ENCODE peak calls at places on chromosomes 13 and 19, in six cellular contexts. C, K, H, N, E and W are unnamed samples.

GRCh38 chr13:99056381-99057014 is 78.6 kb upstream of the DOCK9 start:
- DNase-seq in C (no peak), K (no peak), H (no peak), N (peak; percentile 67), E (no peak), W (peak; percentile 58)

GRCh38 chr13:114151565-114152284 is 19.3 kb upstream of the RASA3 start:
- DNase-seq in C (no peak), K (no peak), H (no peak), N (no peak), E (no peak), W (peak; percentile 94)

GRCh38 chr13:51317262-51317661 is 22.2 kb upstream of the SERPINE3 start:
- DNase-seq in C (no peak), K (no peak), H (peak; percentile 46), N (no peak), E (no peak), W (no peak)

GRCh38 chr13:44220948-44221347 is 152.7 kb upstream of the SERP2 start:
- DNase-seq in C (no peak), K (no peak), H (no peak), N (no peak), E (no peak), W (peak; percentile 41)

GRCh38 chr13:111361873-111362648 is 41.6 kb downstream of the TEX29 start:
- DNase-seq in C (no peak), K (no peak), H (no peak), N (no peak), E (no peak), W (no peak)

GRCh38 chr19:5228932-5229777 is 111.5 kb downstream of the PTPRS start:
- DNase-seq in C (no peak), K (peak; percentile 23), H (no peak), N (no peak), E (no peak), W (no peak)

GRCh38 chr19:5891938-5892771 is 11.4 kb downstream of the NDUFA11 start:
- DNase-seq in C (no peak), K (peak; percentile 46), H (no peak), N (no peak), E (peak; percentile 48), W (no peak)

GRCh38 chr13:113933901-113934300 is 40.0 kb downstream of the C13orf46 start:
- DNase-seq in C (peak; percentile 43), K (no peak), H (no peak), N (peak; percentile 50), E (no peak), W (no peak)

GRCh38 chr19:51371186-51371690 is 1.2 kb downstream of the NKG7 start:
- DNase-seq in C (no peak), K (no peak), H (no peak), N (no peak), E (no peak), W (no peak)

GRCh38 chr19:48461982-48462655 is 6.7 kb downstream of the KCNJ14 start:
- DNase-seq in C (peak; percentile 64), K (no peak), H (no peak), N (no peak), E (no peak), W (no peak)

GRCh38 chr13:113857531-113858195 is 6.2 kb downstream of the GAS6 start:
- DNase-seq in C (no peak), K (no peak), H (no peak), N (no peak), E (peak; percentile 6), W (peak; percentile 23)

GRCh38 chr13:81487151-81487550 is 1146.2 kb upstream of the SPRY2 start:
- DNase-seq in C (no peak), K (peak; percentile 9), H (no peak), N (no peak), E (peak; percentile 20), W (peak; percentile 68)

GRCh38 chr19:38152461-38153379 is 71.3 kb downstream of the DPF1 start:
- DNase-seq in C (no peak), K (peak; percentile 41), H (no peak), N (no peak), E (no peak), W (peak; percentile 53)

GRCh38 chr13:46389985-46390384 is 2.9 kb upstream of the RUBCNL start:
- DNase-seq in C (no peak), K (no peak), H (no peak), N (peak; percentile 70), E (peak; percentile 40), W (no peak)

GRCh38 chr19:55536951-55537740 is at the start of gene SBK2:
- DNase-seq in C (no peak), K (no peak), H (no peak), N (no peak), E (no peak), W (no peak)

DNA sequence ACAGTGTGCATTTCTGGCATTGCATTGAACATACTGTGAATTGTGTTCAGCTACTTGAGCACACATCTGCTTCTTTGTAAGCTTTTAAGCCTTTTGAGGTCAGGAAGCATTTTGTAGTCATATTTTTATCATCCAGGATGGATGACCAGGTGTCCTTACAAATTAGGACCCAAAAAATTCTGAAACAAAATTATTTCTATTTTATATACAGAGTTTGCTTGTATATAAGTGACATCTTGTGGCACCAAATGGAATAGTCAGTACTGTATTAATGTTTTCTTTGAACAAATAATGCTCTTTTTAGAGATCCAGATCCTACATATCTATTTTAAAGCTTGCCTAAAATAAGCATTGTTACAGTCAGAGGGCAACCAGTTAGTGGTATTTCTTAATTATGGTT is 9.5 kb upstream of the SUPT20H start:
- DNase-seq in C (no peak), K (peak; percentile 45), H (no peak), N (no peak), E (no peak), W (no peak)
- TF ChIP-seq CTCF in C (no peak), K (peak; percentile 34), H (no peak), N (no peak), E (no peak), W (no peak)

DNA sequence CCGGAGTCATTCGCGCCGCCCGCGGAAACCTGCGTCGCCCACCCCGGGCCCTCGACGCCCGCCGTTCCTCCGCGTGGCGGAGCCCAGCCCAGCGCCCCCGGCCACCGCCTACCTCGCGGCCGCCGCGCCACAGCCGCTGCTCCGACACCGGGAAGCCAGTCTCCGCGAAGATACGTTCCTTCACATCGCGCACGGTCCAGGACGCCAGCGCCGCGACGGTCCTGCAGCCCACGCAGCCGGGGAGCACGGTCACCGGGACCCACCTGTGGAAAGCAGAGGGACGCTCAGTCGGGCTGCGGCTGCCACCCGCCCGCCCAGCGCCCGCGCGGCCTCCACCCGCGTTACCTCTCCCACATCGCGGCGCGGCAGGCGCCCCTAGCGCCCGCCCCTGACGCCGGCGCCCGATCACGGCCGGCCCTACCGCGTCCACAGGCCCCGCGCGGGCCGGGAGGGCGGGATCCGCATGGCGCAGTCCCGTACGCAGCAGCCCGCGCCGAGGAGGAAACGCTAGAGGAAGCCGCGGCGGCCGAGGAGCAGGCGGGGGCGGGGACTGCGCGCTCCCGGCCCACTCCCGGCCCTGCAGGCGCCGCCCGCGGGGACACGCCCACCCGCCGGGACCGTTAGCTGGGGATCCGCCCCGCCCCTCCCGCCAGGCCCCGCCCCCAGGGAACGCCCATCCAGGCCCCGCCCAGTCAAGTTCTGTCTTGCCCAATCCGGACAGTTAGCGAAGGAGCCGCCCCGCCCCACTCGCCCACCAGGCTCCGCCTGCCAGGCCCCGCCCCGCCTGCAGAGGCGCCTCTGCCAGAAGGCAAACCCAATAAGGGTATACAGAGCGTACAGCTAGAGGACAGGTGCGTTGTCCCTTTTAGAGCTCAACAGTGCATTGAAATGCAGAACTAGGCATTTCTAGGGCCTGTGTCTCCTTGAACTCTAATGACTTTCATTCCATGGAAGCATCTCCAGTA is 58.2 kb downstream of the SACS start:
- DNase-seq in C (peak; percentile 99), K (peak; percentile 95), H (peak; percentile 45), N (peak; percentile 98), E (peak; percentile 97), W (peak; percentile 93)
- TF ChIP-seq CTCF in C (peak; percentile 46), K (no peak), H (peak; percentile 15), N (no peak), E (peak; percentile 6), W (no peak)

GRCh38 chr13:33799950-33800592 is 17.9 kb upstream of the RFC3 start:
- DNase-seq in C (no peak), K (peak; percentile 69), H (peak; percentile 10), N (no peak), E (no peak), W (peak; percentile 51)
- TF ChIP-seq CTCF in C (peak; percentile 37), K (peak; percentile 57), H (peak; percentile 32), N (peak; percentile 17), E (no peak), W (peak; percentile 46)

DNA sequence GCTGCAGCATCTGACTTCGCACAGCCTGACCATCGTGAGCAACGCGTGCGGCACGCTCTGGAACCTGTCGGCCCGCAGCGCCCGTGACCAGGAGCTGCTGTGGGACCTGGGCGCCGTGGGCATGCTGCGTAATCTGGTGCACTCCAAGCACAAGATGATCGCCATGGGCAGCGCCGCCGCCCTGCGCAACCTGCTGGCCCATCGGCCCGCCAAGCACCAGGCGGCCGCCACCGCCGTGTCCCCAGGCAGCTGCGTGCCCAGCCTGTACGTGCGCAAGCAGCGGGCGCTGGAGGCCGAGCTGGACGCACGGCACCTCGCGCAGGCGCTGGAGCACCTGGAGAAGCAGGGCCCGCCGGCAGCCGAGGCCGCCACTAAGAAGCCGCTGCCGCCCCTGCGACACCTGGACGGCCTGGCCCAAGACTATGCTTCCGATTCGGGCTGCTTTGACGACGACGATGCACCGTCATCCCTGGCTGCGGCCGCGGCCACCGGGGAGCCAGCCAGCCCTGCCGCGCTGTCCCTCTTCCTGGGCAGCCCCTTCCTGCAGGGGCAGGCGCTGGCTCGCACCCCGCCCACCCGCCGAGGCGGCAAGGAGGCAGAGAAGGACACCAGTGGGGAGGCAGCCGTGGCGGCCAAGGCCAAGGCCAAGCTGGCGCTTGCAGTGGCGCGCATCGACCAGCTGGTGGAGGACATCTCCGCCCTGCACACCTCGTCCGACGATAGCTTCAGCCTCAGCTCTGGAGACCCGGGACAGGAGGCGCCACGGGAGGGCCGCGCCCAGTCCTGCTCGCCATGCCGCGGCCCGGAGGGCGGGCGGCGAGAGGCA is 13.6 kb downstream of the C19orf25 start:
- DNase-seq in C (peak; percentile 67), K (no peak), H (no peak), N (no peak), E (no peak), W (peak; percentile 79)
- TF ChIP-seq CTCF in C (peak; percentile 54), K (peak; percentile 22), H (peak; percentile 76), N (peak; percentile 33), E (no peak), W (peak; percentile 52)

GRCh38 chr19:11288349-11288748 is 7.6 kb upstream of the TSPAN16 start:
- DNase-seq in C (no peak), K (peak; percentile 61), H (no peak), N (no peak), E (no peak), W (peak; percentile 48)
- TF ChIP-seq CTCF in C (peak; percentile 28), K (peak; percentile 64), H (peak; percentile 37), N (no peak), E (peak; percentile 26), W (peak; percentile 65)

DNA sequence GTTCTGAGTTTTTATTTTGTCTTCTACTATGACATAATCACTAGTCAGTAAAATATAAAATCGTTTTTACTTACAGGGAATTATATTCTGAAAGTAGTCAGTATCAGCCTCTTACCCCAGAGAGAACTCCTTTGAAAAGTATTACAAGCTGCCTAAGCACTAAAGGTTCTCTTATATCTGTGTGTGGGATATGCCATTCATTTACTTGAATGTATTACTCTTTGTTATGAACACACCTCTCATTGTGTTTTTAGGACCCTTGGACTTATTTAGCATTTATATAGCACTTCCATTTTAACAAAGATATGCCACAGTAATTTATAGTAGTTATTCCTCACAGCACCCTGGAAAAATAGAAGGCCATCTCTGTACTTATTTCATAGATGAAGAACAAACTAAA is 1178.0 kb downstream of the OLFM4 start:
- DNase-seq in C (no peak), K (no peak), H (no peak), N (no peak), E (no peak), W (no peak)
- TF ChIP-seq CTCF in C (no peak), K (no peak), H (no peak), N (no peak), E (no peak), W (no peak)

GRCh38 chr19:18589380-18590272 is 1.0 kb downstream of the REX1BD start:
- DNase-seq in C (peak; percentile 80), K (peak; percentile 66), H (no peak), N (peak; percentile 85), E (peak; percentile 67), W (peak; percentile 78)
- TF ChIP-seq CTCF in C (no peak), K (no peak), H (peak; percentile 27), N (peak; percentile 30), E (peak; percentile 4), W (no peak)